ENCODE peak calls at places on chromosomes 4 and X, in four cellular contexts. A, U, D and X are unnamed samples.

GRCh38 chr4:184668096-184668495 is 18.6 kb downstream of the PRIMPOL start:
- DNase-seq in A (no peak), U (no peak), D (no peak), X (no peak)

GRCh38 chr4:165580379-165580905 is 201.6 kb downstream of the CPE start:
- DNase-seq in A (peak; percentile 90), U (no peak), D (no peak), X (no peak)

GRCh38 chrX:72540318-72540717 is 32.3 kb downstream of the HDAC8 start:
- DNase-seq in A (peak; percentile 46), U (no peak), D (no peak), X (no peak)

GRCh38 chr4:169116270-169116901 is 106.3 kb upstream of the CBR4 start:
- DNase-seq in A (peak; percentile 18), U (no peak), D (no peak), X (no peak)

GRCh38 chrX:140766024-140766611 is 56.6 kb downstream of the LINC00632 start:
- DNase-seq in A (peak; percentile 77), U (no peak), D (peak; percentile 60), X (no peak)

GRCh38 chr4:141668200-141668599 is 31.8 kb downstream of the IL15 start:
- DNase-seq in A (no peak), U (no peak), D (no peak), X (no peak)

GRCh38 chrX:106692425-106693075 is 34.0 kb upstream of the RNF128 start:
- DNase-seq in A (no peak), U (no peak), D (no peak), X (no peak)

GRCh38 chr4:22514001-22514400 is 1.9 kb downstream of the ADGRA3 start:
- DNase-seq in A (peak; percentile 36), U (no peak), D (no peak), X (no peak)

GRCh38 chr4:146437778-146438177 is 84.0 kb downstream of the SLC10A7 start:
- DNase-seq in A (no peak), U (no peak), D (no peak), X (no peak)

GRCh38 chrX:153644356-153645125 is 2.5 kb upstream of the DUSP9 start:
- DNase-seq in A (no peak), U (peak; percentile 7), D (peak; percentile 38), X (no peak)

GRCh38 chr4:67713531-67714247 is 12.7 kb upstream of the UBA6 start:
- DNase-seq in A (peak; percentile 51), U (no peak), D (no peak), X (no peak)

GRCh38 chr4:81369898-81370297 is 101.8 kb downstream of the RASGEF1B start:
- DNase-seq in A (no peak), U (no peak), D (no peak), X (no peak)
- TF ChIP-seq CTCF in A (peak; percentile 15), U (peak; percentile 63), D (no peak), X (no peak)

GRCh38 chrX:308821-309520 is 9.6 kb downstream of the GTPBP6 start:
- DNase-seq in A (no peak), U (no peak), D (peak; percentile 43), X (no peak)

GRCh38 chrX:312621-313331 is 5.8 kb downstream of the GTPBP6 start:
- DNase-seq in A (no peak), U (no peak), D (peak; percentile 67), X (no peak)

GRCh38 chrX:311156-312129 is 7.2 kb downstream of the GTPBP6 start:
- DNase-seq in A (no peak), U (no peak), D (peak; percentile 59), X (no peak)

GRCh38 chrX:313546-313945 is 5.0 kb downstream of the GTPBP6 start:
- DNase-seq in A (no peak), U (no peak), D (no peak), X (no peak)

GRCh38 chrX:310621-311155 is 7.9 kb downstream of the GTPBP6 start:
- DNase-seq in A (no peak), U (no peak), D (peak; percentile 53), X (no peak)
- H3K4me3 ChIP-seq in A (no peak overlapping the region), U (no peak overlapping the region), D (no peak overlapping the region), X (no peak overlapping the region)

GRCh38 chrX:131745942-131746489 is 202.1 kb downstream of the OR13H1 start:
- DNase-seq in A (no peak), U (no peak), D (no peak), X (no peak)

GRCh38 chrX:131747173-131747572 is 203.3 kb downstream of the OR13H1 start:
- DNase-seq in A (no peak), U (no peak), D (no peak), X (peak; percentile 82)

GRCh38 chrX:131741103-131741581 is 197.3 kb downstream of the OR13H1 start:
- DNase-seq in A (no peak), U (no peak), D (no peak), X (peak; percentile 80)

DNA sequence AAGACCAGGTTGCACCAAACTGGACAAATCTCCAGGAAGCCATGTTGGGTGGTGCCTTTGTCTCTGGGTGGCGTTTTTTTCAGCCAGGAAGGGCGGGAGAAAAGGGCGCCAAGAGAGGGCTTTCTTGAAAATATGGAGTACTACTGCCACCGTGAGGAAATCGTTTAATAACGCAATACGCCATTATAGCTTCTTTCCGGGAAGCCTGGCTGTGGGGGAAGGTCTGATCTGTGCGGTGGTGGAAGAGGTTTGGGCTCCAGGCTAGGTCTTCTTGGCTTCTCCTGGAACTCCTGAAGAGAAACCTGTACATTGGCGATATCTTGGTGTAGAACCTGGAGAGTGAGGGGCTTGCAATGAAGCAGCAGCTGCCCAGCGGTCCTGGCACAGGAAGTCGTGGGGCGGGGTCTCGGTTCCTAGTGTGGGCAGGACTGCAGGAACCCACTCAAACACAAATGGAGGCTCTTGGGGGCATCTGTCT is 202.7 kb downstream of the OR13H1 start:
- DNase-seq in A (no peak), U (no peak), D (no peak), X (peak; percentile 88)
- H3K27ac ChIP-seq in A (no peak overlapping the region), U (peak overlapping the region; percentile 74), D (no peak overlapping the region), X (peak overlapping the region; percentile 73)

DNA sequence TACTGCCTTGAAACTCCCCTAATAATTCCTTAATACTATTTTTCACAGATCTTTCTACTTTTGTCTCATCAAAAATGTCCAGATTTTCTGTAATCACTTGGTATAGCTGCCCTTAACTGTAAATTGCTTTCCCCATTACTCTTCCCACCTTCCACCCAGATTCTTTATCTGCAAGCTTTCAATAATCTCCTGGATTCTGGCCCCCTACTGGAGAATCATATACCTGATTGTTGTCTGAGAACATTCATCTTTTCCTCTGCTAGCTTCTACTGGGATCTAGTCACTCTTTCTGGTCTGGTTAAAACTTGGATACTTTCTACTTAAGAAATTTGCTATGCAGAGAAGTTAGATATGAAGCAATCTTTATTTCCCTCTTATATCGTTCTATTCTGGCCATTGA is 552.6 kb downstream of the PCDH19 start:
- DNase-seq in A (no peak), U (no peak), D (no peak), X (no peak)
- TF ChIP-seq CTCF in A (no peak), U (no peak), D (no peak), X (no peak)